ENCODE peak calls at places on chromosomes 3 and 15, in five cellular contexts. E is HCT116, A is SK-N-SH, C is A549, J is GM12878. K is an unnamed sample.

GRCh38 chr3:38960953-38961622 is 90.7 kb downstream of the SCN11A start:
- DNase-seq in E (peak), A (peak), C (peak), J (peak), K (peak)

GRCh38 chr3:126488205-126488604 is 12.5 kb upstream of the ZXDC start:
- DNase-seq in E (no peak), A (no peak), C (no peak), J (no peak), K (no peak)

GRCh38 chr3:78937486-78937885 is 830.3 kb downstream of the ROBO1 start:
- DNase-seq in E (no peak), A (no peak), C (no peak), J (no peak), K (no peak)

GRCh38 chr3:129608087-129608935 is 1.8 kb upstream of the PLXND1 start:
- DNase-seq in E (no peak), A (peak), C (peak), J (no peak), K (peak)

GRCh38 chr3:52387481-52387880 is 57.4 kb downstream of the SEMA3G start:
- DNase-seq in E (no peak), A (no peak), C (no peak), J (no peak), K (no peak)

GRCh38 chr15:92074161-92074560 is 220.7 kb downstream of the SLCO3A1 start:
- DNase-seq in E (no peak), A (no peak), C (no peak), J (no peak), K (no peak)

GRCh38 chr3:59388555-59389280 is 338.9 kb upstream of the CFAP20DC start:
- DNase-seq in E (no peak), A (no peak), C (no peak), J (no peak), K (no peak)

GRCh38 chr15:81049835-81050234 is 49.1 kb downstream of the TLNRD1 start:
- DNase-seq in E (no peak), A (no peak), C (no peak), J (no peak), K (no peak)

GRCh38 chr3:179610066-179610465 is 5.5 kb downstream of the NDUFB5 start:
- DNase-seq in E (no peak), A (no peak), C (no peak), J (no peak), K (no peak)

GRCh38 chr3:192419312-192419711 is 308.0 kb downstream of the FGF12 start:
- DNase-seq in E (no peak), A (no peak), C (no peak), J (no peak), K (no peak)

GRCh38 chr3:13026534-13026933 is 46.7 kb downstream of the IQSEC1 start:
- DNase-seq in E (no peak), A (no peak), C (no peak), J (no peak), K (no peak)

GRCh38 chr3:70753572-70753971 is 441.1 kb upstream of the MDFIC2 start:
- DNase-seq in E (no peak), A (no peak), C (peak), J (no peak), K (no peak)

GRCh38 chr15:52191207-52191606 is at the start of gene GNB5:
- DNase-seq in E (no peak), A (no peak), C (no peak), J (no peak), K (no peak)

GRCh38 chr3:138314751-138315150 is 14.9 kb downstream of the NME9 start:
- DNase-seq in E (no peak), A (no peak), C (no peak), J (no peak), K (peak)

GRCh38 chr3:15291589-15292541 is 40.5 kb downstream of the SH3BP5 start:
- DNase-seq in E (no peak), A (no peak), C (no peak), J (peak), K (peak)

GRCh38 chr3:144287001-144287400 is 315.4 kb downstream of the DIPK2A start:
- DNase-seq in E (no peak), A (no peak), C (no peak), J (no peak), K (no peak)

GRCh38 chr3:132004571-132004970 is 30.2 kb downstream of the CPNE4 start:
- DNase-seq in E (no peak), A (no peak), C (no peak), J (no peak), K (no peak)

GRCh38 chr15:41051139-41051538 is 64.9 kb downstream of the INO80 start:
- DNase-seq in E (no peak), A (no peak), C (no peak), J (no peak), K (no peak)

GRCh38 chr3:170642882-170643601 is 57.2 kb upstream of the SLC7A14 start:
- DNase-seq in E (no peak), A (no peak), C (no peak), J (no peak), K (no peak)

GRCh38 chr3:143267984-143268383 is 148.4 kb downstream of the CHST2 start:
- DNase-seq in E (no peak), A (no peak), C (no peak), J (no peak), K (no peak)

GRCh38 chr15:48336940-48337339 is 5.7 kb downstream of the DUT start:
- DNase-seq in E (peak), A (peak), C (no peak), J (no peak), K (peak)

GRCh38 chr3:66153471-66153870 is 67.3 kb upstream of the SLC25A26 start:
- DNase-seq in E (no peak), A (no peak), C (no peak), J (no peak), K (no peak)

GRCh38 chr3:117735481-117736101 is 1026.0 kb downstream of the TUSC7 start:
- DNase-seq in E (no peak), A (no peak), C (peak), J (no peak), K (peak)

GRCh38 chr3:178966299-178967183 is 105.1 kb downstream of the ZMAT3 start:
- DNase-seq in E (peak), A (peak), C (peak), J (peak), K (peak)

GRCh38 chr3:15654891-15655290 is 53.3 kb downstream of the BTD start:
- DNase-seq in E (no peak), A (no peak), C (no peak), J (no peak), K (no peak)

GRCh38 chr3:17179381-17180205 is 294.8 kb downstream of the PLCL2 start:
- DNase-seq in E (no peak), A (no peak), C (no peak), J (peak), K (no peak)

GRCh38 chr3:71103430-71103881 is 480.1 kb downstream of the FOXP1 start:
- DNase-seq in E (no peak), A (peak), C (no peak), J (no peak), K (peak)

GRCh38 chr3:170977911-170978310 is 48.6 kb downstream of the SLC2A2 start:
- DNase-seq in E (no peak), A (no peak), C (peak), J (no peak), K (no peak)

GRCh38 chr15:81886586-81886985 is 159.2 kb downstream of the MEX3B start:
- DNase-seq in E (no peak), A (no peak), C (no peak), J (no peak), K (no peak)

GRCh38 chr15:65049418-65049840 is 4.2 kb downstream of the SLC51B start:
- DNase-seq in E (peak), A (peak), C (peak), J (peak), K (peak)
- TF ChIP-seq MAX in E (no peak), A (peak), C (peak), J (peak), K (peak)

GRCh38 chr3:46960081-46960701 is 16.4 kb downstream of the CCDC12 start:
- DNase-seq in E (no peak), A (peak), C (no peak), J (no peak), K (peak)
- H3K4me2 ChIP-seq in E (no peak), A (peak), C (peak), J (peak), K (peak)

GRCh38 chr15:25172691-25173090 is 217.9 kb downstream of the SNRPN start:
- DNase-seq in E (no peak), A (no peak), C (no peak), J (no peak), K (no peak)
- TF ChIP-seq MAX in E (no peak), A (no peak), C (no peak), J (no peak), K (no peak)

GRCh38 chr3:123767020-123767394 is 117.1 kb downstream of the MYLK start:
- DNase-seq in E (no peak), A (no peak), C (no peak), J (no peak), K (no peak)
- H3K4me2 ChIP-seq in E (no peak), A (no peak), C (no peak), J (no peak), K (no peak)

DNA sequence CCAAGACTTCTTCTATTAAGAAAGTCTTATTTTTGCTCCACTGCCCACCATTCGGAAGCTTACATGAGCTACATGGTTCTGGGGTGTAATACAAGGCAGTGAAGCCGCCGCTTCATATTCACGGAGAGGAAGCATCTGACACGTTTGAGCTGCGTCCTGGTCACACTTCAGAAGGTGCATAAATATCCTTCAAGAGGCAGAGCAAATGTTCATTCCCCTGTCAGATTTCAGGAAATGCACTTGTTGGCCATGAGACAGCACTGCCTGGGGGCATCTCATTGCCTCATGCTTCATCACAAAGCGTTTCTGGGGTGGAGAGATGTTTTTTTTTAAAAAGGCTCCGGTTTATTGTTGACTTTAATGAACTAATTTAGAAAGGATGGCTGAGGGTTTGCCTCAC is 119.9 kb downstream of the CADPS start:
- DNase-seq in E (no peak), A (peak), C (no peak), J (no peak), K (no peak)
- TF ChIP-seq MAX in E (no peak), A (no peak), C (no peak), J (no peak), K (no peak)

DNA sequence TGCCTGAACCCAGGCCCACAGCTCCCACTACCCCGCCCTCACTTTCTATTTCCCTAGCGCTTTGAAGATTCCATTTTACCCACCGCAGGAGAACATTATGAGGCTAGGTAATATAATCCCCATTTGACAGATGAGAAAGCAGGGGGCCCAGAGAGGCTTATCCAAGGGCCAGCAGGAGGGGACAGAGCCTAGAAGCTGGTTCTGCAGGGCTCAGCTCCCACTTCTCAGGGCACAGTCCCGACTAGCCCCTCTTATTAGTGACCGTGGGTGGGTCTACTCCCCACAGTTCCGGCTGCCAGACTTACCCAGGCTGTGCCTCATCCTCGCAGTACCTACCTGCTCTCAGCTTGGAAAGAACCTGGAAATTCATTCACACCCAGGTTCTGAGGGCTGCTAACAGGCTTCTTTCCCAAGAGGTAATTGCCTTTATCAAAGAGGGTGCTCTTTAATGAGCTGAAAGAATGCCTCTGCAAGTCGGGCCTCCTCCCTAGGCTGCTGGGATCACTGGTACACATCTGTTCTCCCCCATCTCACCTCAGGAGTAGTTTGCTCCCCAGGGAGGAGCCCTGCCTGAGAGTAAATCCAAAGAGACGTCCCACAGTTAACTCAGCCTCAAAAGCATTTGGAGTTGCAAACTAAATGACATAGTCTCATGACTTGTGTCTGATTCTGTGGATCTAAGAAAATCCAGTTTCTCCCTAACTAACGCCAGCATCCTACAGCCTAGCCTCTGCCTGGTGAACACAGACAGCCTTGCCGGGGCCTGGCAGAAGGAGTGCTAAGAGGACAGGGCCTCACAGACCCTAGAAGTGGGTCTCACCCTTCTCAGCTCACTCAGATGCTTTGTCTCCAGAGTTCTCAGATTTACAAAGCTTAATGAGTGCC is 125.0 kb downstream of the CHSY1 start:
- DNase-seq in E (no peak), A (peak), C (no peak), J (no peak), K (no peak)
- H3K4me2 ChIP-seq in E (peak), A (peak), C (no peak), J (peak), K (peak)

GRCh38 chr3:81470416-81470978 is 290.9 kb downstream of the GBE1 start:
- DNase-seq in E (no peak), A (no peak), C (no peak), J (no peak), K (no peak)

GRCh38 chr3:81477740-81478139 is 283.7 kb downstream of the GBE1 start:
- DNase-seq in E (no peak), A (no peak), C (no peak), J (no peak), K (no peak)

GRCh38 chr3:81476652-81477051 is 284.8 kb downstream of the GBE1 start:
- DNase-seq in E (no peak), A (no peak), C (no peak), J (no peak), K (no peak)

GRCh38 chr3:81468385-81468784 is 293.1 kb downstream of the GBE1 start:
- DNase-seq in E (no peak), A (no peak), C (no peak), J (no peak), K (no peak)

DNA sequence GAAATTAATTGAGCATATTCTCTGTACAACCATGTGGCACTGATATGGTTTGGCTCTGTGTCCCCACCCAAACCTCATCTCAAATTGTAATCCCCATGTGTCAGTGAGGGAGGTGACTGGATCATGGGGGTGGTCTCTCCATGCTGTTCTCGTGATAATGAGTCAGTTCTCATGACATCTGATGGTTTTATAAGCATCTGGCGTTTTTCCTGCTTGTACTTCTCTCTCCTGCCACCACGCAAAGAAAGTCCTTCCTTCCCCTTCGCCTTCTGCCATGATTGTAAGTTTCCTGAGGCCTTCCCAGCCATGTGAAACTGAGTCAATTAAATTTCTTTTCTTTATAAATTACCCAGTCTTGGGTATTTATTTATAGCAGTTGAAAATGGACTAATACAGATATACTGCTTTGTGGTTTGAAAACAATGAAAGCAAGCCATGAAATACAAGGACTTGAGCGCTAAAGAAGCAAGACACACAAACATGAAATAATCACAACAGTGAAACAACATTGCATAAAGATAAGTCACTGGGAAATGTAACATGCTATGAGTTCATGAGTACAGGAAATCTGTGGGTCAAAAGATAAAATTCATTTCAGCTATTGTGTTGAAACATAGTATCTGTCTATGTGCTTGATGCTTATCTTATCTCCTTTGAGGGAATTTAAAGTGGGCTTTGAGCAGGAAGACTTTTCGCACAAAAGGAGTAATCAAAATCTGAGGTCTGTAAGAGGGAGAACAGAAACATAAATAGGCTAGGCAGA is 288.7 kb downstream of the GBE1 start:
- DNase-seq in E (no peak), A (no peak), C (no peak), J (no peak), K (peak)
- TF ChIP-seq MAX in E (no peak), A (no peak), C (no peak), J (no peak), K (no peak)

DNA sequence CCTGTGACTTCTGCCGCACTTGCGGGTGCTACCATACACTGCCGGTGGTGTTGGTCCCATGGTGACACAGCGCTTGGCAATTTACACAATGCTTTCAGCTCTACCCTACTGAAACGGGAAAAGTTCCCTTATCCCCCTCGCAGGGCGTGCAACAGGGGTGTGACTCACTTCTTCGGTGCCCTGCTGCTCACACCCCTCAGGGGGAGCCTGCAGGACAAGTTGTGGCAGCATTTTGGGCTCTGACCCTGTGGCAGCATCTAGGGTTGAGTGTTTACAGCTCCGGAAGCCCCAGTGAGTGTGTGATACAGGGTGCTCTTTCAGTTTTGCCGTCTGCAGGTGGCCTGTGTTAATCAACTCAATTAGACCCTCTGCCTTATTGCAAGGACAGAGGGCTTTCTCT is 324.7 kb upstream of the RGMA start:
- DNase-seq in E (no peak), A (no peak), C (no peak), J (no peak), K (no peak)
- H3K4me2 ChIP-seq in E (no peak), A (no peak), C (no peak), J (no peak), K (no peak)

GRCh38 chr3:123724306-123724705 is 139.5 kb upstream of the HACD2 start:
- DNase-seq in E (peak), A (no peak), C (peak), J (no peak), K (no peak)

GRCh38 chr3:123722021-123722420 is 137.2 kb upstream of the HACD2 start:
- DNase-seq in E (no peak), A (no peak), C (no peak), J (no peak), K (no peak)

GRCh38 chr3:123725652-123726400 is 141.0 kb upstream of the HACD2 start:
- DNase-seq in E (no peak), A (no peak), C (peak), J (no peak), K (no peak)

GRCh38 chr3:123720638-123721037 is 135.8 kb upstream of the HACD2 start:
- DNase-seq in E (no peak), A (no peak), C (no peak), J (no peak), K (no peak)

DNA sequence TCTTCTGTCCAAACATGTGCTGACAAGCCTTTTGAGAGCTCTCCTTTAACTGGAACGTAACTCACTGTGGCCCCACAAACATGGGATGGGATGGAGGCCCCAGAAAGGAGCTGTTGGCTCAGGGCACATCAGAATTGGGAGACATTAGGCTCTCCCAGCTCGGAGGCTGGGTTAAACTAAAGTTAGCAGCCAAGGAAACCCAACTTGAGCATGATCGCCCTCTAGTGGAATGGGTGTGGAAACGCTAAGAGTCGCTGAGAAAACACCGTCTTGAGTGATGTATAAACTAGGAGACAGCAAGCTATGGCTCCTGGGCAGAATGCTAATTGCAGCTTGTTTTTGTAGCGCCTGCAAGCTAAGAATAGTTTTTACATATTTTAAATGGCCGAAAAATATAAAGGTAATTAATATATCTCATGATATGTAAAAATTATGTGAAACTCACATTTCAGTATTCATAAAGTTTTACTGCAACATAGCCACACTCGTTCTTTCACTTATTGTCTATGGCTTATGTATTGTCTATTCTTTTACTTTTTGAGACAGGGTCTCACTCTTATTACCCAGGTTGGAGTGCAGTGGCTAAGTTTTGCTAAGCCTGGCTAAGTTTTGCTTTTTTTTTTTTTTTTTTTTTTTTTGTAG is 138.8 kb upstream of the HACD2 start:
- DNase-seq in E (peak), A (peak), C (peak), J (peak), K (peak)
- TF ChIP-seq MAX in E (no peak), A (no peak), C (no peak), J (no peak), K (no peak)

GRCh38 chr15:35626984-35627383 is 81.0 kb upstream of the DPH6 start:
- DNase-seq in E (no peak), A (no peak), C (no peak), J (no peak), K (no peak)

GRCh38 chr15:35627696-35628095 is 81.7 kb upstream of the DPH6 start:
- DNase-seq in E (no peak), A (no peak), C (no peak), J (no peak), K (no peak)

GRCh38 chr15:35626531-35626930 is 80.6 kb upstream of the DPH6 start:
- DNase-seq in E (no peak), A (peak), C (no peak), J (no peak), K (peak)

GRCh38 chr15:35622641-35623340 is 76.8 kb upstream of the DPH6 start:
- DNase-seq in E (no peak), A (no peak), C (no peak), J (no peak), K (no peak)

GRCh38 chr15:35624881-35625280 is 78.9 kb upstream of the DPH6 start:
- DNase-seq in E (no peak), A (no peak), C (no peak), J (no peak), K (no peak)
- H3K4me2 ChIP-seq in E (no peak), A (no peak), C (no peak), J (no peak), K (no peak)